ENCODE peak calls at places on chromosomes 4 and X, in seven cellular contexts. U, C, V, N, W, D and F are unnamed samples.

GRCh38 chr4:109589605-109590004 is 29.6 kb downstream of the MCUB start:
- DNase-seq in U (no peak), C (no peak), V (no peak), N (no peak), W (no peak), D (no peak), F (no peak)

GRCh38 chrX:2608638-2609430 is 82.3 kb upstream of the CD99 start:
- DNase-seq in U (peak), C (peak), V (peak), N (peak), W (peak), D (peak), F (peak)

GRCh38 chrX:121356850-121357171 is 309.4 kb downstream of the GLUD2 start:
- DNase-seq in U (no peak), C (no peak), V (no peak), N (no peak), W (no peak), D (no peak), F (no peak)

GRCh38 chrX:110001702-110002299 is 1.1 kb upstream of the TMEM164 start:
- DNase-seq in U (no peak), C (no peak), V (no peak), N (no peak), W (no peak), D (no peak), F (no peak)

GRCh38 chrX:77899081-77899828 is at the start of gene COX7B:
- DNase-seq in U (peak), C (peak), V (peak), N (peak), W (no peak), D (peak), F (peak)

GRCh38 chr4:7538518-7538917 is 103.8 kb upstream of the PSAPL1 start:
- DNase-seq in U (no peak), C (no peak), V (no peak), N (no peak), W (no peak), D (no peak), F (no peak)

GRCh38 chrX:151929131-151929530 is 16.4 kb downstream of the MAGEA4 start:
- DNase-seq in U (no peak), C (no peak), V (no peak), N (no peak), W (no peak), D (no peak), F (no peak)

GRCh38 chrX:926070-926469 is 286.4 kb downstream of the CRLF2 start:
- DNase-seq in U (no peak), C (peak), V (no peak), N (no peak), W (no peak), D (no peak), F (no peak)

GRCh38 chr4:151356510-151356909 is 31.1 kb upstream of the SH3D19 start:
- DNase-seq in U (no peak), C (no peak), V (peak), N (no peak), W (no peak), D (no peak), F (no peak)

GRCh38 chrX:83022020-83022419 is 486.1 kb upstream of the POU3F4 start:
- DNase-seq in U (no peak), C (no peak), V (no peak), N (peak), W (no peak), D (no peak), F (no peak)

GRCh38 chrX:16589211-16589610 is 60.7 kb upstream of the S100G start:
- DNase-seq in U (no peak), C (no peak), V (no peak), N (peak), W (no peak), D (no peak), F (no peak)

GRCh38 chr4:158327525-158327924 is 117.2 kb downstream of the TMEM144 start:
- DNase-seq in U (no peak), C (no peak), V (no peak), N (no peak), W (no peak), D (no peak), F (no peak)

GRCh38 chr4:41160856-41161255 is 53.5 kb downstream of the APBB2 start:
- DNase-seq in U (no peak), C (no peak), V (peak), N (no peak), W (no peak), D (no peak), F (no peak)

GRCh38 chr4:181987392-181987791 is 255.8 kb upstream of the TENM3 start:
- DNase-seq in U (no peak), C (no peak), V (no peak), N (no peak), W (no peak), D (no peak), F (no peak)

GRCh38 chrX:149120459-149120858 is 384.6 kb downstream of the IDS start:
- DNase-seq in U (no peak), C (no peak), V (no peak), N (no peak), W (no peak), D (no peak), F (no peak)

GRCh38 chr4:8586671-8587468 is 5.7 kb upstream of the CPZ start:
- DNase-seq in U (no peak), C (no peak), V (no peak), N (no peak), W (no peak), D (no peak), F (no peak)

GRCh38 chrX:132631579-132632232 is 142.9 kb upstream of the MBNL3 start:
- DNase-seq in U (no peak), C (no peak), V (no peak), N (peak), W (no peak), D (no peak), F (no peak)

GRCh38 chrX:68936608-68937007 is 107.8 kb downstream of the EFNB1 start:
- DNase-seq in U (peak), C (peak), V (no peak), N (peak), W (no peak), D (no peak), F (no peak)

GRCh38 chr4:78863991-78864390 is 75.2 kb downstream of the PAQR3 start:
- DNase-seq in U (no peak), C (no peak), V (no peak), N (no peak), W (no peak), D (no peak), F (no peak)
- H3K27ac ChIP-seq in U (no peak), C (no peak), V (no peak), N (no peak), W (no peak), D (peak), F (no peak)

DNA sequence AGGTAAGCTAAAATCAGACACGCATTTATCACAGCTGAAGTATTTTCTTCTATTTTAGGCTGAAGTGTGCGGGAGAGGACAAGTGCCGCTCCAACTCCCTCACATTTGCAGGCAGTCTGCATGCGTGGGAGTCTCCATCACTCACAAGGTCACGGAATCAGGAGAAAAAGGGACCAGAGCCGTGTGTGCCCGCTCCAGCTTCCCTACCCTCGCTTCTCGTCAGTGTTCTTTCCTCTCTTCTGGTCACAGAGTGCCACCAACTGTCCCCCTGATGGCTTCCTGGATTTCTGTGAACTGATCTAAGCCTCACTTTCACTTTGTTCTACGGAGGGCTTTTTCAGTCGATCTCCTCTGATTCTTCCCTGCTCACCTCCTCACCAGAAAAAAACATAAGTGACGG is 407.3 kb upstream of the AADAT start:
- DNase-seq in U (no peak), C (no peak), V (no peak), N (peak), W (peak), D (no peak), F (no peak)
- TF ChIP-seq CTCF in U (no peak), C (no peak), V (no peak), N (no peak), W (peak), D (no peak), F (no peak)

GRCh38 chr4:2259036-2259540 is 2.8 kb downstream of the MXD4 start:
- DNase-seq in U (peak), C (peak), V (no peak), N (no peak), W (peak), D (peak), F (no peak)

GRCh38 chr4:2261110-2261852 is 628 bp downstream of the MXD4 start:
- DNase-seq in U (peak), C (peak), V (no peak), N (peak), W (peak), D (peak), F (peak)

GRCh38 chr4:2260336-2261109 is 1.4 kb downstream of the MXD4 start:
- DNase-seq in U (peak), C (peak), V (no peak), N (no peak), W (peak), D (peak), F (no peak)

GRCh38 chr4:2258091-2259035 is 3.5 kb downstream of the MXD4 start:
- DNase-seq in U (peak), C (peak), V (no peak), N (no peak), W (peak), D (peak), F (peak)

DNA sequence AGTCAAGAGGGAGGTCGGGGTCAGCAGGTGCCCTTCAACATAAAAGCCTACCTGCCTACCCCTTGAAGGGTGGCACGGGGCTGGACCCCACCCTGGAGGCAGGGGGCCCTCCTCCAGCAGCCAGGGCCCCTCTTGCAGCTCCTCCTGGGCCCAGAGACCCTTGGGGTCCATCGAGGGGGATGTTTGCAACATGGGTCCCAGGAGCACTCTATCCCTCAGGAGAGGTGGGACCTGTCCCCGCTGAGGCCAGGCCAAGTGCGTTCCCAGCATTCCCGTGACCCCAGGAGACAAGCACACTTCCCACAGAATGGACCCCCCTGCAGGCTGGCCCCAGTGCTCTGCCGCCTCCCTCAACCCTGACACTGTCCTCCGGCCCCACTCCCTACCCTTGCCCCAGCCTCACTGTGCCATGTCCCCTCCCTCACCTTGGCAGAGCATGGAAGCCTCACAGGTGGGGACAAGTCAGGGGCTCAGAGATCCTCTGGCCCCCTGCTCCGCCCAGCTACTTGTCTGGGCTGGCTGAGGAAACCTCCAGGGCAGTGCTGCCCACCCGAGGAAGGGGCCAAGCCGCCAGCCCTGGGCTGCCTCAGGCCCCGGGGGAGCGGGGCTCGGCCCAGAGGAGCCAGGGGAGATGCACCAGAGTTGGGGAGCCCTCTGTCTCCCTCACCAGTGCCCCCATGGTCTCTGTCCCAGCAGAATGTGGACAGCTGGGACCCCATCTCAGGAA is 2.2 kb downstream of the MXD4 start:
- DNase-seq in U (peak), C (peak), V (no peak), N (no peak), W (peak), D (peak), F (no peak)
- H3K4me3 ChIP-seq in U (peak), C (peak), V (no peak), N (no peak), W (peak), D (peak), F (no peak)

GRCh38 chr4:39846705-39847104 is 131.0 kb downstream of the PDS5A start:
- DNase-seq in U (no peak), C (no peak), V (no peak), N (no peak), W (no peak), D (no peak), F (no peak)
- H3K27ac ChIP-seq in U (no peak), C (no peak), V (no peak), N (no peak), W (no peak), D (no peak), F (no peak)

DNA sequence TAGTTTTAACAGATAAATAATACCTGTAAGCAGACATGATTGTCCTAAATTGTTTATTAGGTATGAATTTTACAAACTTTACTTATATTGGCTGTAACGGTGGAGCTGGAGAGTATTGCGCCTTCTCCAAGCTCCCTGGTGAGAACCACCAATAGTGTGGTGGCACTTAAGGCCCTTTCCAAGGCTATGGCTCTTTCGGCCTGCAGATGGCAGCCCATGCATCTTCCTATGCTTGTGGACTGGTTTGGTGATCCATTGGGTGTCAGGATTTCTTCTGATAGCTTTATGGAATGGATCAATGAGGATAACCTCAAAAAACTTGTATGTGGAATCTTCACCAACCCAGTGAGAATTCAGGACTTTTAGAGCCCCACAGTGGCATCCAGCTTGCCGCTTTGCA is 7.8 kb downstream of the LARP1B start:
- DNase-seq in U (no peak), C (no peak), V (peak), N (peak), W (no peak), D (no peak), F (no peak)
- TF ChIP-seq CTCF in U (no peak), C (peak), V (peak), N (peak), W (no peak), D (no peak), F (no peak)

GRCh38 chr4:10107111-10108091 is 9.2 kb downstream of the WDR1 start:
- DNase-seq in U (no peak), C (no peak), V (no peak), N (no peak), W (no peak), D (no peak), F (no peak)

GRCh38 chr4:10104991-10105276 is 11.7 kb downstream of the WDR1 start:
- DNase-seq in U (no peak), C (no peak), V (no peak), N (no peak), W (no peak), D (no peak), F (no peak)

GRCh38 chr4:10105421-10105820 is 11.2 kb downstream of the WDR1 start:
- DNase-seq in U (no peak), C (no peak), V (no peak), N (no peak), W (no peak), D (no peak), F (no peak)

GRCh38 chr4:10105920-10106319 is 10.7 kb downstream of the WDR1 start:
- DNase-seq in U (no peak), C (no peak), V (no peak), N (no peak), W (no peak), D (no peak), F (no peak)

GRCh38 chr4:10106421-10107039 is 10.1 kb downstream of the WDR1 start:
- DNase-seq in U (peak), C (peak), V (peak), N (peak), W (no peak), D (peak), F (peak)
- H3K4me3 ChIP-seq in U (peak), C (no peak), V (peak), N (peak), W (no peak), D (peak), F (no peak)

GRCh38 chr4:3121596-3121995 is 47.1 kb downstream of the HTT start:
- DNase-seq in U (no peak), C (no peak), V (no peak), N (no peak), W (no peak), D (no peak), F (no peak)
- H3K27ac ChIP-seq in U (no peak), C (peak), V (no peak), N (no peak), W (no peak), D (peak), F (no peak)

DNA sequence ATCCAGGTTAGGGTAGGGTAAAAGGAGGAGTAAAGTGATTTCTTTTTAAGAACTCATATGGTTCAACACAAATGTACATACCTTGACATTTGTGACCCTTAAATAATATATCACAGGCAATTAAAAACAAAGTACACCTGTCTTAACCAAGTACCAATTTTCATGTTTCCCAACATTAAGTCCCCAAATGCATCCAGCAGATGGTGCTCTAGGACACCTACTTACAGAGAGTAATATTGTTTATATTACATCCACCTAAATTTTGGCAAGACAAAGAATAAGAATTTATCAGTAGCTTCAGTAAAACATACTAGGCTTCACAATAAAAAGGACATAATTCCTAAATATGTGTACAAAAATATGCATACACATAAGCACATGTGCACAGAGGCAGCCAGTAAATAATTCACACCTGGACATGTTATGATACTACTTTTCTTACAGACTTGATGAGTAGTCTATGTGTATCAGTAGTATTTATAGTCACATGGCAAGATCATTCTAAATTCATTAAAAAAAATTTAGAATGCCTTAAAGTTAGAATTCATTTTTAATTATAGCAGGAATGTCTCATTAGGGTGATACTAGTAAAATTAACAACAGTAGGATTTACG is 219.7 kb downstream of the DCLK2 start:
- DNase-seq in U (no peak), C (peak), V (peak), N (peak), W (no peak), D (no peak), F (no peak)
- TF ChIP-seq CTCF in U (peak), C (peak), V (peak), N (peak), W (peak), D (peak), F (peak)